ENCODE peak calls at places on chromosomes 5 and 9, in seven cellular contexts. K is EH; I is GM12891; G is GM20000; J is naive thymus-derived CD8-positive, alpha-beta T cell; S is astrocyte of the spinal cord; R is hypothalamus. H is an unnamed sample.

GRCh38 chr5:114419941-114420340 is 58.1 kb downstream of the KCNN2 start:
- DNase-seq in K (peak; percentile 94), I (no peak), G (no peak), J (no peak), S (peak; percentile 38), R (no peak), H (no peak)

GRCh38 chr5:44001675-44002380 is 387.4 kb downstream of the FGF10 start:
- DNase-seq in K (no peak), I (no peak), G (no peak), J (no peak), S (peak; percentile 6), R (no peak), H (no peak)

GRCh38 chr5:141560141-141560540 is 58.7 kb downstream of the DIAPH1 start:
- DNase-seq in K (no peak), I (no peak), G (no peak), J (no peak), S (no peak), R (no peak), H (peak; percentile 58)

GRCh38 chr5:109546461-109546860 is 136.7 kb upstream of the PJA2 start:
- DNase-seq in K (no peak), I (no peak), G (no peak), J (no peak), S (no peak), R (no peak), H (no peak)

GRCh38 chr9:98251554-98251953 is 3.9 kb downstream of the TBC1D2 start:
- DNase-seq in K (peak; percentile 90), I (no peak), G (no peak), J (no peak), S (peak; percentile 83), R (no peak), H (peak; percentile 71)

GRCh38 chr9:127968717-127969383 is 11.9 kb downstream of the EEIG1 start:
- DNase-seq in K (peak; percentile 94), I (no peak), G (no peak), J (no peak), S (peak; percentile 78), R (no peak), H (peak; percentile 27)

GRCh38 chr5:151469992-151470391 is 22.6 kb downstream of the SLC36A1 start:
- DNase-seq in K (no peak), I (no peak), G (no peak), J (no peak), S (no peak), R (no peak), H (no peak)

GRCh38 chr9:116096853-116097252 is 56.7 kb upstream of the PAPPA start:
- DNase-seq in K (no peak), I (no peak), G (no peak), J (no peak), S (no peak), R (no peak), H (no peak)

GRCh38 chr5:17260549-17260948 is 43.1 kb downstream of the BASP1 start:
- DNase-seq in K (no peak), I (no peak), G (no peak), J (no peak), S (no peak), R (no peak), H (no peak)

GRCh38 chr5:143679777-143680176 is 132.2 kb upstream of the HMHB1 start:
- DNase-seq in K (peak; percentile 87), I (no peak), G (no peak), J (no peak), S (peak; percentile 37), R (no peak), H (no peak)

GRCh38 chr5:6733411-6734242 is 20.4 kb downstream of the TENT4A start:
- DNase-seq in K (peak; percentile 48), I (no peak), G (no peak), J (no peak), S (peak; percentile 53), R (no peak), H (no peak)

GRCh38 chr5:160291467-160291866 is 20.9 kb downstream of the CCNJL start:
- DNase-seq in K (no peak), I (no peak), G (no peak), J (no peak), S (no peak), R (no peak), H (no peak)

GRCh38 chr9:108889649-108890067 is 27.6 kb downstream of the ACTL7A start:
- DNase-seq in K (peak; percentile 31), I (no peak), G (no peak), J (no peak), S (peak; percentile 37), R (no peak), H (peak; percentile 42)

GRCh38 chr9:70552561-70552960 is 138.1 kb upstream of the KLF9 start:
- DNase-seq in K (no peak), I (no peak), G (no peak), J (no peak), S (no peak), R (no peak), H (no peak)

GRCh38 chr5:104179057-104179456 is 616.5 kb upstream of the NUDT12 start:
- DNase-seq in K (peak; percentile 79), I (peak; percentile 3), G (peak; percentile 19), J (no peak), S (peak; percentile 33), R (no peak), H (peak; percentile 74)

GRCh38 chr9:82424599-82424998 is 436.0 kb downstream of the SPATA31D1 start:
- DNase-seq in K (no peak), I (no peak), G (no peak), J (no peak), S (no peak), R (no peak), H (no peak)

GRCh38 chr5:136028090-136028489 is 698 bp upstream of the TGFBI start:
- DNase-seq in K (no peak), I (no peak), G (no peak), J (no peak), S (no peak), R (no peak), H (no peak)

GRCh38 chr9:36162211-36162610 is 7.0 kb upstream of the CCIN start:
- DNase-seq in K (no peak), I (no peak), G (no peak), J (no peak), S (no peak), R (no peak), H (no peak)

GRCh38 chr5:166551384-166551783 is 1740.1 kb upstream of the WWC1 start:
- DNase-seq in K (no peak), I (no peak), G (no peak), J (no peak), S (no peak), R (no peak), H (no peak)

GRCh38 chr9:131367445-131367844 is 26.4 kb upstream of the PRRC2B start:
- DNase-seq in K (no peak), I (no peak), G (no peak), J (no peak), S (no peak), R (no peak), H (no peak)

GRCh38 chr9:92747459-92748232 is 17.0 kb downstream of the BICD2 start:
- DNase-seq in K (peak; percentile 54), I (no peak), G (no peak), J (no peak), S (no peak), R (no peak), H (no peak)

GRCh38 chr5:68216737-68217231 is 1.2 kb downstream of the PIK3R1 start:
- DNase-seq in K (peak; percentile 44), I (no peak), G (no peak), J (no peak), S (peak; percentile 43), R (no peak), H (peak; percentile 37)

GRCh38 chr5:151078490-151079262 is 2.2 kb downstream of the TNIP1 start:
- DNase-seq in K (no peak), I (peak; percentile 53), G (peak; percentile 83), J (no peak), S (no peak), R (no peak), H (no peak)

GRCh38 chr9:122991370-122991830 is 42.1 kb upstream of the GPR21 start:
- DNase-seq in K (peak; percentile 92), I (peak; percentile 12), G (peak; percentile 44), J (no peak), S (peak; percentile 91), R (no peak), H (peak; percentile 88)

GRCh38 chr5:79512692-79513518 is 1.0 kb downstream of the HOMER1 start:
- DNase-seq in K (peak; percentile 32), I (no peak), G (peak; percentile 31), J (no peak), S (peak; percentile 38), R (no peak), H (peak; percentile 19)